ENCODE peak calls at places on chromosomes 1 and 21, in five cellular contexts. Y is naive thymus-derived CD4-positive, alpha-beta T cell; D is PC-3; P is uterus; C is hepatocyte. A is an unnamed sample. For H3K27me3 and H3K36me3, the result is how much of the 10 kb centered on the place peaks cover.

GRCh38 chr1:235448616-235449015 is 55.6 kb downstream of the B3GALNT2 start:
- DNase-seq in D (no peak), Y (no peak), P (no peak), C (no peak), A (no peak)

GRCh38 chr1:205137901-205138300 is 16.1 kb upstream of the RBBP5 start:
- DNase-seq in P (no peak), C (no peak), Y (no peak), D (no peak), A (peak)

GRCh38 chr1:28640766-28641165 is 2.1 kb downstream of the TAF12 start:
- DNase-seq in D (peak), C (peak), Y (no peak), P (no peak), A (no peak)

GRCh38 chr1:101025283-101025679 is 303 bp downstream of the DPH5 start:
- DNase-seq in P (no peak), D (no peak), Y (no peak), C (peak), A (no peak)

GRCh38 chr21:26961704-26962103 is 5.2 kb downstream of the ADAMTS5 start:
- DNase-seq in P (peak), Y (no peak), C (no peak), D (peak), A (peak)

GRCh38 chr1:115827452-115827851 is 13.5 kb downstream of the NHLH2 start:
- DNase-seq in C (no peak), D (no peak), Y (no peak), P (no peak), A (no peak)

GRCh38 chr1:188986751-188987417 is 1490.8 kb downstream of the BRINP3 start:
- DNase-seq in C (peak), D (no peak), P (no peak), Y (no peak), A (no peak)

GRCh38 chr1:116933586-116934515 is 24.1 kb downstream of the PTGFRN start:
- DNase-seq in C (no peak), P (no peak), Y (peak), D (no peak), A (no peak)

GRCh38 chr1:30012455-30013440 is 710.6 kb downstream of the MATN1 start:
- DNase-seq in Y (no peak), P (no peak), D (no peak), C (no peak), A (no peak)

GRCh38 chr1:235102993-235103411 is 25.6 kb downstream of the TOMM20 start:
- DNase-seq in D (no peak), P (peak), Y (peak), C (no peak), A (no peak)

GRCh38 chr1:228807904-228808487 is 72.7 kb downstream of the RHOU start:
- DNase-seq in P (no peak), Y (no peak), C (no peak), D (no peak), A (no peak)

GRCh38 chr1:206963740-206964139 is 6.5 kb downstream of the FCAMR start:
- DNase-seq in P (no peak), Y (no peak), C (no peak), D (no peak), A (no peak)

GRCh38 chr1:230326971-230327891 is 98.9 kb downstream of the PGBD5 start:
- DNase-seq in C (no peak), P (no peak), D (no peak), Y (no peak), A (peak)

GRCh38 chr1:53327183-53327941 is 508 bp downstream of the LRP8 start:
- DNase-seq in C (peak), Y (peak), D (peak), P (peak), A (peak)

GRCh38 chr21:28018741-28019669 is 973.7 kb downstream of the LTN1 start:
- DNase-seq in Y (no peak), C (peak), D (peak), P (no peak), A (peak)

GRCh38 chr1:207619833-207620572 is 24.9 kb upstream of the CR1L start:
- DNase-seq in D (peak), C (peak), Y (peak), P (no peak), A (peak)

GRCh38 chr1:195766709-195767108 is 841.5 kb downstream of the KCNT2 start:
- DNase-seq in D (peak), P (no peak), C (no peak), Y (no peak), A (no peak)

GRCh38 chr21:19609611-19610010 is 1206.0 kb upstream of the TMPRSS15 start:
- DNase-seq in D (peak), C (no peak), Y (no peak), P (no peak), A (no peak)

GRCh38 chr1:34685225-34685624 is 69.6 kb upstream of the GJB5 start:
- DNase-seq in C (peak), Y (no peak), D (no peak), P (no peak), A (no peak)

GRCh38 chr1:215484111-215484914 is 82.8 kb upstream of the KCTD3 start:
- DNase-seq in D (no peak), P (no peak), Y (no peak), C (peak), A (no peak)

GRCh38 chr1:24203404-24203803 is 16.3 kb upstream of the IFNLR1 start:
- DNase-seq in C (no peak), D (peak), P (no peak), Y (no peak), A (no peak)

GRCh38 chr1:26602378-26602959 is 72.9 kb downstream of the RPS6KA1 start:
- DNase-seq in D (peak), P (no peak), Y (peak), C (peak), A (peak)

GRCh38 chr1:201457508-201457960 is 11.5 kb downstream of the PHLDA3 start:
- DNase-seq in Y (no peak), D (no peak), C (no peak), P (no peak), A (no peak)

GRCh38 chr1:197199923-197200467 is 53.5 kb upstream of the ASPM start:
- DNase-seq in D (no peak), Y (no peak), P (no peak), C (no peak), A (no peak)

GRCh38 chr1:170010443-170010842 is 64.1 kb downstream of the KIFAP3 start:
- DNase-seq in P (peak), D (peak), Y (no peak), C (peak), A (peak)

GRCh38 chr21:31260790-31261189 is 83.3 kb downstream of the TIAM1 start:
- DNase-seq in Y (no peak), C (no peak), D (no peak), P (no peak), A (no peak)

GRCh38 chr1:5943373-5944068 is 48.7 kb downstream of the NPHP4 start:
- DNase-seq in P (no peak), C (no peak), D (no peak), Y (no peak), A (no peak)

GRCh38 chr1:244969355-244970235 is 105.3 kb upstream of the HNRNPU start:
- DNase-seq in P (peak), Y (peak), C (peak), D (peak), A (peak)

GRCh38 chr1:153353226-153353947 is 4.3 kb upstream of the S100A9 start:
- DNase-seq in Y (no peak), C (peak), P (no peak), D (peak), A (peak)

GRCh38 chr21:31136891-31137290 is 98.6 kb upstream of the KRTAP19-8 start:
- DNase-seq in Y (no peak), C (peak), P (no peak), D (no peak), A (no peak)

GRCh38 chr1:116170901-116171589 is 59.8 kb downstream of the MAB21L3 start:
- DNase-seq in P (no peak), C (no peak), Y (no peak), D (no peak), A (no peak)

GRCh38 chr1:198876371-198876871 is 237.6 kb downstream of the PTPRC start:
- DNase-seq in C (no peak), P (no peak), Y (no peak), D (no peak), A (no peak)

GRCh38 chr1:119136401-119136800 is 4.1 kb downstream of the WARS2 start:
- DNase-seq in C (no peak), Y (no peak), P (no peak), D (no peak), A (no peak)

GRCh38 chr21:46046471-46046870 is 51.4 kb upstream of the COL6A2 start:
- DNase-seq in C (no peak), Y (no peak), D (no peak), P (no peak), A (no peak)

GRCh38 chr1:1274299-1274930 is 761 bp upstream of the UBE2J2 start:
- DNase-seq in P (no peak), C (no peak), D (no peak), Y (no peak), A (no peak)

GRCh38 chr21:35716886-35717285 is 343.4 kb downstream of the SETD4 start:
- DNase-seq in Y (no peak), C (no peak), D (no peak), P (no peak), A (no peak)

GRCh38 chr21:35721701-35722100 is 338.6 kb downstream of the SETD4 start:
- DNase-seq in P (no peak), C (no peak), D (no peak), Y (no peak), A (no peak)

GRCh38 chr21:35719105-35719504 is 341.2 kb downstream of the SETD4 start:
- DNase-seq in D (no peak), Y (no peak), P (no peak), C (no peak), A (no peak)

GRCh38 chr21:35720065-35720810 is 340.1 kb downstream of the SETD4 start:
- DNase-seq in Y (no peak), P (no peak), D (no peak), C (no peak), A (no peak)
- H3K4me3 ChIP-seq in Y (no peak), P (no peak), D (no peak), C (no peak), A (no peak)

DNA sequence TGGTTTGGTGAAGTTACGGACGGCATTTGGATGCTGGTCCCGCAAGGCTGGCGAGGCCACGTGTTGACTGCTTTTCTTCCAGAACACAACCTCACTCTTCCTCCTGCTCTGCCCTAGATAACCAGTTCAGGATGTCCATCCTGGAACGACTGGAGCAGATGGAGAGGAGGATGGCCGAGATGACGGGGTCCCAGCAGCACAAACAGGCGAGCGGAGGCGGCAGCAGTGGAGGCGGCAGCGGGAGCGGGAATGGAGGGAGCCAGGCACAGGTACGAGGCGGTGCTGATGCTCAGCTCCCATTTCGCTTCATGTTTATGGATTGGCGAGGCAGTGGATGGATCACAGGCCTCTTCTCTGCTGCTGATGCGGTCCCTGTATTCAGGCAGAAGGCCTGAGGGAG is 38.8 kb upstream of the VAMP3 start:
- DNase-seq in D (no peak), Y (no peak), C (no peak), P (no peak), A (no peak)
- H3K27me3 ChIP-seq in D (half or more), Y (under half), C (under half), P (under half), A (under half)

GRCh38 chr1:186054932-186055331 is 320.1 kb downstream of the TPR start:
- DNase-seq in P (no peak), C (no peak), Y (no peak), D (no peak), A (no peak)

GRCh38 chr1:186055846-186056245 is 319.2 kb downstream of the TPR start:
- DNase-seq in P (no peak), D (peak), C (no peak), Y (no peak), A (no peak)

GRCh38 chr1:186046437-186047233 is 312.4 kb downstream of the HMCN1 start:
- DNase-seq in Y (no peak), P (no peak), D (no peak), C (no peak), A (no peak)

GRCh38 chr1:186054013-186054412 is 319.8 kb downstream of the HMCN1 start:
- DNase-seq in Y (no peak), C (no peak), D (no peak), P (no peak), A (no peak)

DNA sequence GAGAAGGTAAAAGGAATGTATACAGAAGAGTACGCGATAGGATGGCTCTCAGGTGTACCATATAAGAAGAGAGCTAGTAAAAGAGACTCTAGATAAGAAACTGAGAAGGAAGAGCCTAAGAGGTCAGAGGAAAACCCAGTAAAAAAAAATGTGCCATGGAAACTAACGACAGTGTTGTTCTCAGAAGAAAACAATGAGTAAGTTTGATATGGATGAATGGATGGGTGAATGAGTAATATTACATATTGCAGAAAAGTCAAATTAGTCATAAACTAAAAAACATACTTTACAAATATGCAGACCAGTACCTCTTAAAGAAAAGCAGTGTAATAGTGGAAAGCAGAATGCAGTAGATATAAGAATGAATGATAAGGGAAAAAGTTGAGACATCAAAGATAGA is 316.2 kb downstream of the HMCN1 start:
- DNase-seq in C (no peak), P (no peak), Y (no peak), D (peak), A (no peak)
- H3K36me3 ChIP-seq in C (under half), P (under half), Y (under half), D (under half), A (under half)

GRCh38 chr1:46199233-46199749 is 1.1 kb upstream of the POMGNT1 start:
- DNase-seq in Y (no peak), C (no peak), D (no peak), P (no peak), A (no peak)
- H3K4me3 ChIP-seq in Y (no peak), C (no peak), D (peak), P (no peak), A (no peak)

GRCh38 chr1:151801310-151801820 is 3.9 kb downstream of the LINGO4 start:
- DNase-seq in D (no peak), P (no peak), C (no peak), Y (no peak), A (peak)
- H3K27me3 ChIP-seq in D (under half), P (under half), C (under half), Y (under half), A (under half)

DNA sequence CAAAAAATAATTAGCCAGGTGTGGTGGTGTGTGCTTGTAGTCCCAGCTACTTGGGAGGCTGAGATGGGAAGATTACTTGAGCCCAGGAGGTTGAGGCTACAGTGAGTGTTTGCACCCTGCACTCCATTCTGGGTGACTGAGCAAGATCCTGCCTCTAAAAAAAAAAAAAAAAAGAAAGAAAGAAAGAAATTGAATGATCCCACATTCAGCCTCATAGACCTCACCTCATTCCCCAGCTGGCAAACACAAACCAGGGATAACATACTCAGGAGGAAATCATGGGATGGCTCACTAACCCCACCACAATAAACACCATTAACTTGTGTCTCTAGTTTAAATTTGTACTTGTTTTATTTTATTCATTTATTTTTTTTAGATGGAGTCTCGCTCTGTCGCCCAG is 8.5 kb downstream of the ENSA start:
- DNase-seq in Y (no peak), P (no peak), C (no peak), D (no peak), A (no peak)
- H3K36me3 ChIP-seq in Y (under half), P (under half), C (under half), D (half or more), A (under half)

GRCh38 chr1:156814571-156815260 is 1.9 kb downstream of the SH2D2A start:
- DNase-seq in D (peak), Y (no peak), P (no peak), C (no peak), A (peak)

GRCh38 chr1:156815851-156816536 is 654 bp downstream of the SH2D2A start:
- DNase-seq in P (no peak), C (no peak), D (peak), Y (no peak), A (no peak)

GRCh38 chr1:156816561-156817328 is at the start of gene SH2D2A:
- DNase-seq in C (no peak), P (no peak), D (peak), Y (peak), A (no peak)

GRCh38 chr1:156813750-156814570 is 2.7 kb downstream of the SH2D2A start:
- DNase-seq in Y (peak), D (peak), P (peak), C (peak), A (peak)

GRCh38 chr1:156815307-156815826 is 1.3 kb downstream of the SH2D2A start:
- DNase-seq in Y (no peak), D (peak), C (peak), P (peak), A (peak)
- H3K4me3 ChIP-seq in Y (peak), D (no peak), C (no peak), P (no peak), A (no peak)

DNA sequence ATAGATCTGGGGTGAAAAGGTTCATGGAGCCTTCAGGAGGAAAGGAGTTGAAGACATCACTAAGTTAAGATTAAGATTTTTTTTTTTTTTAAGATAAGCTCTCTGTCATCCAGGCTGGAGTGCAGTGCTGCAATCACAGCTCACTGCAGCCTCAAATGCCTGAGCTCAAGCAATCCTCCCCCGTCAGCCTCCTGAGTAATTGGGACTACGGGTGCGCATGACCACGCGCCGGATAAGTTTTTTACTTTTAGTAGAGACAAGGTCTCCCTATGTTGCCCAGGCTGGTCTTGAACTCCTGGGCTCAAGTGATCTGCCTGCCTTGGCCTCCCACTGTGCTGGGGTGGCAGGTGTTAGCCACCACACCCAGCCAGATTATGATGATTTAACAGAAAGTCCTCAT is 7.7 kb downstream of the DISP3 start:
- DNase-seq in C (no peak), D (no peak), Y (no peak), P (no peak), A (no peak)
- H3K27me3 ChIP-seq in C (under half), D (half or more), Y (under half), P (under half), A (under half)

DNA sequence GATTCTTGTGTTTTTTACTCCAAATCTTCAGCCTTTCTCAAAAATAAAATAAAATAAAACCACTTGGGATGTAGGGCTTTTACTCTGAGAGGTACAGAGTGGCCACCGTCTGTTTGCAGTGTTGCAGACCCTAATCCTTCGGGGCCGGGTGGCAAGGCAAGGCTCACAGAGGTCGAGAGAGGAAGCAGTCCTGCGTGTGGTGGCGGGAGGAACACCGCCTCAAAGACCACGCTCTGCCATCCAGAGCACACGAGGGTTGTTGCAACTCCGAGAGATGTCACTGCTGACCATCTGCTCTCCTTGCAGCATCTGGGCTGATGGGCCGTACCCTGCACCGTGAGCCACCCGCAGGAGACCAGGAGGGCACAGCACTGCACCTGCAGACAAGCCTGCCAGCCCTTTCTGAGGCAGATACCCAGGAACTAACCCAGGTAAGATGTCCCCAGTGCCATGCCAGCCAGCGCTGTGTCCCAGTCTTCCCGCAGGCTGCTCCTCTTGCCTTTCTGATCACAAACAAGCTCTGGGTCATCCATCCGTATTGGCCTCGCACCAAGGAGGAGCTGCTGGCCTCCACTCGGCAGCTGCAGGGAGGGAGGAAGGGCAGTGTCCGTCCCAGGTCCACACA is 31.5 kb downstream of the SNAP47 start:
- DNase-seq in C (no peak), P (no peak), D (no peak), Y (no peak), A (peak)
- H3K36me3 ChIP-seq in C (under half), P (under half), D (under half), Y (under half), A (under half)

GRCh38 chr1:154568165-154568815 is 712 bp downstream of the CHRNB2 start:
- DNase-seq in P (no peak), D (no peak), Y (no peak), C (no peak), A (no peak)
- H3K4me3 ChIP-seq in P (no peak), D (no peak), Y (no peak), C (no peak), A (peak)